ENCODE peak calls at places on chromosomes 5 and 9, in eight cellular contexts. Q, G, Z, A, I, R, L and J are unnamed samples.

GRCh38 chr5:159504106-159504856 is 174.0 kb upstream of the IL12B start:
- DNase-seq in Q (no peak), G (no peak), Z (no peak), A (peak), I (no peak), R (no peak), L (no peak), J (no peak)

GRCh38 chr5:87769137-87769536 is 356.4 kb upstream of the CCNH start:
- DNase-seq in Q (no peak), G (no peak), Z (no peak), A (no peak), I (no peak), R (no peak), L (no peak), J (no peak)

GRCh38 chr5:43168175-43168574 is 23.9 kb upstream of the NIM1K start:
- DNase-seq in Q (no peak), G (no peak), Z (no peak), A (no peak), I (no peak), R (no peak), L (no peak), J (no peak)

GRCh38 chr9:108163321-108164005 is 673.9 kb upstream of the KLF4 start:
- DNase-seq in Q (no peak), G (no peak), Z (no peak), A (peak), I (no peak), R (no peak), L (no peak), J (no peak)

GRCh38 chr9:136255896-136256890 is 10.6 kb upstream of the QSOX2 start:
- DNase-seq in Q (no peak), G (no peak), Z (no peak), A (no peak), I (no peak), R (no peak), L (no peak), J (no peak)

GRCh38 chr5:39794511-39794910 is 369.7 kb upstream of the DAB2 start:
- DNase-seq in Q (no peak), G (no peak), Z (no peak), A (peak), I (no peak), R (no peak), L (no peak), J (no peak)

GRCh38 chr5:75566710-75567309 is 44.4 kb upstream of the ANKDD1B start:
- DNase-seq in Q (peak), G (peak), Z (peak), A (peak), I (peak), R (no peak), L (peak), J (peak)

GRCh38 chr9:107587175-107587963 is 97.8 kb upstream of the KLF4 start:
- DNase-seq in Q (no peak), G (no peak), Z (no peak), A (no peak), I (no peak), R (no peak), L (peak), J (no peak)

GRCh38 chr5:135535820-135536801 is at the start of gene NEUROG1:
- DNase-seq in Q (peak), G (no peak), Z (no peak), A (no peak), I (no peak), R (no peak), L (no peak), J (no peak)

GRCh38 chr5:130710596-130710995 is 454.5 kb downstream of the HINT1 start:
- DNase-seq in Q (peak), G (no peak), Z (no peak), A (no peak), I (no peak), R (no peak), L (no peak), J (no peak)

GRCh38 chr5:135569755-135570452 is 8.9 kb downstream of the CXCL14 start:
- DNase-seq in Q (peak), G (no peak), Z (no peak), A (peak), I (no peak), R (no peak), L (peak), J (no peak)

GRCh38 chr9:6049798-6050197 is 34.4 kb upstream of the RANBP6 start:
- DNase-seq in Q (peak), G (no peak), Z (peak), A (no peak), I (peak), R (no peak), L (no peak), J (peak)

GRCh38 chr5:107673106-107673367 is 2.3 kb upstream of the EFNA5 start:
- DNase-seq in Q (no peak), G (no peak), Z (no peak), A (peak), I (no peak), R (peak), L (no peak), J (no peak)

GRCh38 chr5:89065919-89066318 is 182.9 kb upstream of the MEF2C start:
- DNase-seq in Q (no peak), G (no peak), Z (no peak), A (no peak), I (peak), R (no peak), L (no peak), J (peak)

GRCh38 chr9:89113851-89114250 is 64.8 kb downstream of the SHC3 start:
- DNase-seq in Q (no peak), G (no peak), Z (no peak), A (no peak), I (no peak), R (no peak), L (no peak), J (no peak)

GRCh38 chr5:96661101-96661840 is 905 bp upstream of the CAST start:
- DNase-seq in Q (peak), G (peak), Z (peak), A (peak), I (peak), R (no peak), L (no peak), J (peak)

GRCh38 chr9:33455952-33456351 is 8.6 kb upstream of the AQP3 start:
- DNase-seq in Q (no peak), G (peak), Z (no peak), A (no peak), I (no peak), R (no peak), L (no peak), J (no peak)

GRCh38 chr9:135032041-135032835 is 55.2 kb upstream of the OLFM1 start:
- DNase-seq in Q (no peak), G (peak), Z (no peak), A (no peak), I (no peak), R (no peak), L (no peak), J (no peak)

GRCh38 chr5:103834216-103834615 is 271.6 kb upstream of the NUDT12 start:
- DNase-seq in Q (no peak), G (no peak), Z (no peak), A (no peak), I (no peak), R (no peak), L (no peak), J (no peak)

GRCh38 chr9:96574931-96575351 is 44.7 kb downstream of the CDC14B start:
- DNase-seq in Q (no peak), G (no peak), Z (no peak), A (no peak), I (no peak), R (no peak), L (no peak), J (no peak)

GRCh38 chr9:32783168-32783891 is at the start of gene TMEM215:
- DNase-seq in Q (peak), G (no peak), Z (no peak), A (no peak), I (no peak), R (no peak), L (no peak), J (no peak)

GRCh38 chr9:87665516-87665915 is 60.4 kb upstream of the CTSL start:
- DNase-seq in Q (no peak), G (no peak), Z (no peak), A (no peak), I (no peak), R (no peak), L (no peak), J (no peak)

GRCh38 chr9:91778031-91778430 is 172.0 kb downstream of the ROR2 start:
- DNase-seq in Q (no peak), G (no peak), Z (no peak), A (peak), I (no peak), R (no peak), L (no peak), J (no peak)

GRCh38 chr5:142324871-142325676 is at the start of gene SPRY4:
- DNase-seq in Q (peak), G (peak), Z (peak), A (peak), I (peak), R (peak), L (peak), J (peak)

GRCh38 chr9:124427281-124427680 is 12.0 kb upstream of the PSMB7 start:
- DNase-seq in Q (no peak), G (no peak), Z (no peak), A (no peak), I (no peak), R (no peak), L (no peak), J (no peak)

GRCh38 chr9:126857261-126857960 is 3.0 kb upstream of the ZBTB34 start:
- DNase-seq in Q (no peak), G (no peak), Z (no peak), A (no peak), I (no peak), R (no peak), L (no peak), J (no peak)

GRCh38 chr5:15499528-15500325 is at the start of gene FBXL7:
- DNase-seq in Q (peak), G (no peak), Z (no peak), A (peak), I (no peak), R (peak), L (no peak), J (peak)

GRCh38 chr9:69036319-69036718 is 767 bp downstream of the FXN start:
- DNase-seq in Q (peak), G (peak), Z (no peak), A (peak), I (peak), R (no peak), L (peak), J (peak)

GRCh38 chr5:157612071-157612476 is 36.5 kb upstream of the ADAM19 start:
- DNase-seq in Q (no peak), G (no peak), Z (no peak), A (no peak), I (no peak), R (no peak), L (no peak), J (no peak)

GRCh38 chr9:130823435-130823834 is 11.6 kb upstream of the ABL1 start:
- DNase-seq in Q (peak), G (no peak), Z (no peak), A (peak), I (no peak), R (no peak), L (no peak), J (no peak)

GRCh38 chr5:159339451-159339850 is 9.2 kb upstream of the IL12B start:
- DNase-seq in Q (no peak), G (no peak), Z (no peak), A (no peak), I (no peak), R (no peak), L (peak), J (no peak)

GRCh38 chr9:4315582-4316215 is 15.8 kb upstream of the GLIS3 start:
- DNase-seq in Q (peak), G (peak), Z (peak), A (peak), I (peak), R (peak), L (peak), J (peak)

GRCh38 chr5:166165600-166165999 is 2125.8 kb upstream of the WWC1 start:
- DNase-seq in Q (peak), G (no peak), Z (no peak), A (no peak), I (no peak), R (no peak), L (no peak), J (no peak)

GRCh38 chr5:78648359-78649219 is at the start of gene LHFPL2:
- DNase-seq in Q (peak), G (no peak), Z (peak), A (peak), I (no peak), R (peak), L (peak), J (peak)

GRCh38 chr9:107137495-107138202 is 145.4 kb upstream of the RAD23B start:
- DNase-seq in Q (no peak), G (no peak), Z (no peak), A (peak), I (no peak), R (no peak), L (peak), J (peak)

GRCh38 chr5:93476211-93476851 is 104.7 kb downstream of the NR2F1-AS1 start:
- DNase-seq in Q (no peak), G (no peak), Z (no peak), A (peak), I (no peak), R (no peak), L (no peak), J (no peak)

GRCh38 chr5:96567188-96567587 is 95.0 kb upstream of the CAST start:
- DNase-seq in Q (no peak), G (no peak), Z (no peak), A (peak), I (no peak), R (no peak), L (no peak), J (no peak)

GRCh38 chr5:33309076-33309475 is 131.7 kb upstream of the TARS1 start:
- DNase-seq in Q (no peak), G (no peak), Z (no peak), A (no peak), I (no peak), R (no peak), L (no peak), J (no peak)